ENCODE peak calls at places on chromosomes 2 and 18, in ten cellular contexts. J is OCI-LY7, R is IMR-90, U is ovary, X is heart left ventricle, D is Calu3, Q is GM20000, I is left ventricle myocardium inferior, S is endodermal cell, A is astrocyte of the spinal cord. B is an unnamed sample.

GRCh38 chr2:53302455-53302854 is 465.1 kb upstream of the CHAC2 start:
- DNase-seq in J (no peak), R (no peak), X (no peak), S (no peak), D (no peak), I (no peak), A (no peak), U (no peak), Q (no peak), B (no peak)

GRCh38 chr2:166373951-166374350 is 1.8 kb downstream of the SCN9A start:
- DNase-seq in R (peak), D (peak), J (no peak), A (peak), X (no peak), U (no peak), I (no peak), Q (no peak), S (no peak), B (no peak)

GRCh38 chr2:150008901-150009300 is 421.3 kb upstream of the MMADHC start:
- DNase-seq in U (no peak), A (no peak), J (no peak), D (no peak), R (no peak), X (no peak), S (no peak), Q (no peak), I (no peak), B (no peak)

GRCh38 chr18:49560277-49561126 is 1.4 kb upstream of the LIPG start:
- DNase-seq in I (no peak), A (no peak), R (no peak), D (peak), Q (no peak), J (no peak), S (peak), X (no peak), U (no peak), B (no peak)

GRCh38 chr2:242030858-242031257 is 161.3 kb downstream of the RTP5 start:
- DNase-seq in U (no peak), J (no peak), D (no peak), Q (no peak), I (no peak), X (no peak), R (no peak), S (no peak), A (no peak), B (no peak)

GRCh38 chr2:233400961-233401360 is 46.7 kb downstream of the DGKD start:
- DNase-seq in R (no peak), I (no peak), S (no peak), A (no peak), J (no peak), Q (no peak), X (no peak), U (no peak), D (no peak), B (no peak)

GRCh38 chr2:32289165-32290054 is 11.7 kb downstream of the YIPF4 start:
- DNase-seq in X (no peak), R (peak), U (no peak), D (peak), S (no peak), Q (no peak), I (no peak), J (no peak), A (peak), B (no peak)

GRCh38 chr18:26335139-26335933 is 109.1 kb downstream of the TAF4B start:
- DNase-seq in I (no peak), X (no peak), R (no peak), S (no peak), Q (no peak), J (no peak), A (peak), D (no peak), U (no peak), B (no peak)

GRCh38 chr2:88857274-88857741 is 165.8 kb downstream of the RPIA start:
- DNase-seq in U (no peak), I (no peak), J (peak), A (no peak), X (no peak), Q (no peak), D (no peak), R (no peak), S (no peak), B (no peak)

GRCh38 chr2:206259615-206260426 is 14.6 kb upstream of the ZDBF2 start:
- DNase-seq in Q (no peak), I (no peak), S (no peak), D (no peak), R (no peak), U (no peak), J (no peak), A (no peak), X (no peak), B (no peak)

GRCh38 chr2:29011650-29012060 is 30.6 kb downstream of the TOGARAM2 start:
- DNase-seq in D (no peak), J (no peak), Q (no peak), A (peak), I (peak), X (peak), U (no peak), S (peak), R (no peak), B (no peak)

GRCh38 chr2:206083602-206084467 is 2.1 kb downstream of the INO80D start:
- DNase-seq in Q (peak), J (peak), D (peak), U (no peak), R (no peak), A (peak), X (no peak), S (peak), I (no peak), B (peak)

GRCh38 chr2:101474752-101475384 is at the start of gene RFX8:
- DNase-seq in R (peak), J (no peak), D (no peak), Q (peak), U (no peak), A (peak), X (no peak), I (no peak), S (peak), B (peak)

GRCh38 chr2:20089715-20090464 is 38.5 kb upstream of the LAPTM4A start:
- DNase-seq in S (no peak), I (no peak), X (no peak), R (no peak), U (no peak), J (no peak), D (no peak), A (no peak), Q (no peak), B (no peak)

GRCh38 chr2:217090024-217090473 is 230.2 kb upstream of the TNP1 start:
- DNase-seq in Q (peak), D (no peak), U (no peak), I (no peak), R (peak), A (peak), J (peak), X (no peak), S (no peak), B (peak)

GRCh38 chr2:227853204-227853629 is 18.2 kb upstream of the DAW1 start:
- DNase-seq in A (peak), Q (no peak), J (no peak), R (peak), D (no peak), I (no peak), S (no peak), X (no peak), U (no peak), B (no peak)

GRCh38 chr2:37897511-37897910 is 27.6 kb upstream of the RMDN2 start:
- DNase-seq in I (no peak), D (no peak), S (no peak), J (no peak), R (no peak), U (no peak), Q (no peak), X (no peak), A (no peak), B (no peak)

GRCh38 chr2:50878256-50878655 is 153.7 kb downstream of the NRXN1 start:
- DNase-seq in D (no peak), X (no peak), I (no peak), S (no peak), R (no peak), U (no peak), J (peak), A (no peak), Q (no peak), B (no peak)

GRCh38 chr2:47269316-47270232 is 114.5 kb upstream of the STPG4 start:
- DNase-seq in X (peak), U (peak), A (peak), Q (no peak), J (no peak), R (peak), S (no peak), D (peak), I (peak), B (no peak)

GRCh38 chr2:234098675-234099195 is 48.2 kb downstream of the SPP2 start:
- DNase-seq in Q (no peak), J (peak), U (no peak), A (no peak), S (no peak), D (no peak), X (no peak), R (no peak), I (no peak), B (no peak)

GRCh38 chr2:180938419-180938818 is 42.0 kb upstream of the UBE2E3 start:
- DNase-seq in J (no peak), I (no peak), U (no peak), S (no peak), R (peak), Q (no peak), X (no peak), A (peak), D (no peak), B (no peak)

GRCh38 chr18:55641501-55641900 is 53.5 kb upstream of the TCF4 start:
- DNase-seq in A (no peak), R (peak), I (no peak), Q (no peak), J (no peak), U (no peak), X (no peak), S (no peak), D (no peak), B (no peak)

GRCh38 chr2:109726666-109727270 is 67.3 kb upstream of the RGPD5 start:
- DNase-seq in J (no peak), I (no peak), X (no peak), A (no peak), R (no peak), S (no peak), D (peak), U (no peak), Q (no peak), B (no peak)

GRCh38 chr2:117977696-117978095 is 36.2 kb downstream of the CCDC93 start:
- DNase-seq in Q (no peak), J (no peak), A (no peak), U (no peak), R (peak), D (no peak), X (no peak), I (no peak), S (no peak), B (no peak)

GRCh38 chr2:102540882-102541281 is 67.9 kb downstream of the SLC9A4 start:
- DNase-seq in X (no peak), R (no peak), A (no peak), J (no peak), S (no peak), I (no peak), D (peak), U (no peak), Q (no peak), B (no peak)

GRCh38 chr2:214361116-214361515 is 49.7 kb upstream of the VWC2L start:
- DNase-seq in Q (no peak), U (no peak), R (no peak), D (no peak), I (no peak), X (no peak), J (no peak), A (no peak), S (no peak), B (no peak)

GRCh38 chr18:159037-159652 is 788 bp downstream of the USP14 start:
- DNase-seq in X (no peak), S (peak), J (peak), Q (peak), R (peak), A (no peak), D (no peak), I (no peak), U (no peak), B (peak)

GRCh38 chr2:177332041-177332991 is 60.3 kb upstream of the AGPS start:
- DNase-seq in I (peak), U (peak), S (peak), X (peak), J (peak), D (peak), R (peak), Q (peak), A (peak), B (peak)

GRCh38 chr2:144592500-144593256 is 72.8 kb upstream of the ZEB2 start:
- DNase-seq in R (no peak), I (no peak), S (no peak), J (no peak), D (no peak), X (no peak), A (no peak), Q (no peak), U (no peak), B (no peak)

GRCh38 chr18:50038448-50038847 is 156.5 kb downstream of the MYO5B start:
- DNase-seq in A (peak), Q (no peak), X (no peak), S (no peak), D (no peak), R (no peak), U (no peak), J (no peak), I (no peak), B (no peak)

GRCh38 chr2:118169359-118170005 is 81.2 kb downstream of the INSIG2 start:
- DNase-seq in A (no peak), X (peak), D (peak), R (no peak), I (peak), U (no peak), S (peak), J (no peak), Q (no peak), B (no peak)

GRCh38 chr18:3594760-3595241 is 144.8 kb downstream of the TGIF1 start:
- DNase-seq in U (peak), D (no peak), J (peak), A (peak), S (peak), X (no peak), I (peak), R (peak), Q (no peak), B (no peak)

GRCh38 chr18:32735781-32736180 is 37.0 kb downstream of the KLHL14 start:
- DNase-seq in A (peak), R (peak), S (no peak), U (no peak), Q (no peak), J (no peak), X (no peak), I (no peak), D (peak), B (no peak)

GRCh38 chr2:57890993-57891688 is 155.5 kb upstream of the VRK2 start:
- DNase-seq in I (no peak), U (no peak), D (no peak), R (peak), X (no peak), Q (no peak), S (no peak), J (no peak), A (no peak), B (no peak)

GRCh38 chr2:217467331-217467730 is 535.5 kb downstream of the TNS1 start:
- DNase-seq in J (no peak), U (peak), A (no peak), Q (no peak), I (no peak), X (no peak), S (no peak), D (no peak), R (peak), B (no peak)

GRCh38 chr2:202046577-202046976 is 12.9 kb downstream of the FZD7 start:
- DNase-seq in X (no peak), A (no peak), I (no peak), Q (no peak), U (no peak), R (no peak), D (no peak), S (no peak), J (no peak), B (no peak)

GRCh38 chr2:2716771-2717170 is 385.7 kb upstream of the MYT1L start:
- DNase-seq in S (no peak), A (no peak), D (no peak), Q (no peak), R (no peak), U (no peak), I (no peak), J (no peak), X (no peak), B (no peak)

DNA sequence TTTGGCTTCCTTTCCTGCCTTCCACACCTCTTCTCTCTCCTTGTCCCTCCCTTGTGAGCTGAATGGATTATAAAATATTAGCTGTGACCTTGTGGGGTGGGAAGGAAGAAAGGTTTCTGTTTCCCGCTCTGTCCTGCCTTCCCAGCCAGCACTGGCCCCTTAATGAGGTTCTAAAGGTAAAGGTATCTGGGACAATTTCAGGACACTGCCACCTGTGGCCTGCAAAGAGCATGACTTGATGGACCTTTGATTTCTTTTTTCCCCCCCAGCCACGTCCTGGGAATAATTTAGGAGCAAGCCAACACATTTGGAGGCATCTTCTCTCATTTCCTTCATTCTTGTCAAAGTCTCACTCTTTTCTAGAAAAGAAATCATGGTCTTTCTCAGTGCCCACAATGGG is 246.7 kb upstream of the EPAS1 start:
- DNase-seq in R (no peak), S (peak), X (no peak), I (no peak), A (no peak), J (no peak), D (no peak), U (no peak), Q (no peak), B (no peak)
- TF ChIP-seq CTCF in R (no peak), S (peak), X (no peak), I (no peak), A (no peak), J (no peak), D (no peak), U (no peak), Q (no peak), B (no peak)

GRCh38 chr2:120949027-120949956 is 213.6 kb downstream of the GLI2 start:
- DNase-seq in S (peak), D (peak), Q (no peak), I (no peak), U (no peak), X (no peak), J (peak), A (no peak), R (no peak), B (no peak)
- TF ChIP-seq CTCF in S (peak), D (peak), Q (no peak), I (peak), U (no peak), X (peak), J (peak), A (peak), R (peak), B (no peak)

GRCh38 chr2:11022064-11022463 is 110.3 kb downstream of the KCNF1 start:
- DNase-seq in X (no peak), R (no peak), J (no peak), S (peak), D (no peak), I (no peak), U (no peak), A (no peak), Q (no peak), B (no peak)
- TF ChIP-seq CTCF in X (no peak), R (no peak), J (peak), S (peak), D (no peak), I (no peak), U (no peak), A (no peak), Q (no peak), B (no peak)

DNA sequence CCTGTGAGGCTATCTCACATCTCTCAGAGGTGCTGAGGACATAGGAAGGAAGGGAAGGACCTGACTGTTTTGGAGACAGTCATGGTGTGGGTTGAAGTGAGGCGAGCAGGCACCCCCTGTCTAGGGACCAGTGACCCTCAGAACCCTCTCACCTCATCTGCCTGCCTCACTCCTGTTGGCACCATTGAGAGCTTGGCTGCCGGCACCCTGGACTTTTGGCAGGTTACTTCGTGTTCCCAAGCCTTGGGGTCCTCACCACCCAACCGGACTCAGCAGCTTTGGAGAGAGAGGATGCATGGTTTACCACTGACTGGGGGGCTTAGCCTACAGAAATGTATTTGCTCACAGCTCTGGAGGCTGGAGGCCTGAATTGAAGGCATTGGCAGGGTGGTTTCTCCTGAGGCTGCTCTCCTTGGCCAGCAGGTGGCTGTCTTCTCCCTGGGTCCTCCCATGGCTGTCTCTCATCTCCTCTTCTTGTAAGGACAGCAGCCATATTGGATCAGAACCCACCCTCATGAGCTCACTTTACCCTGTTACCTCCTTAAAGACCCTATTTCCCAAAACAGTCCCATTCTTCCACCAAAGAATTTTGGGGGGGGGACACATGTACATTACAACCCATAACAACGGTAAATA is 142.0 kb downstream of the TSN start:
- DNase-seq in D (peak), J (peak), Q (peak), A (no peak), R (peak), S (peak), U (no peak), I (no peak), X (no peak), B (peak)
- TF ChIP-seq CTCF in D (peak), J (peak), Q (no peak), A (peak), R (peak), S (peak), U (no peak), I (peak), X (no peak), B (peak)

DNA sequence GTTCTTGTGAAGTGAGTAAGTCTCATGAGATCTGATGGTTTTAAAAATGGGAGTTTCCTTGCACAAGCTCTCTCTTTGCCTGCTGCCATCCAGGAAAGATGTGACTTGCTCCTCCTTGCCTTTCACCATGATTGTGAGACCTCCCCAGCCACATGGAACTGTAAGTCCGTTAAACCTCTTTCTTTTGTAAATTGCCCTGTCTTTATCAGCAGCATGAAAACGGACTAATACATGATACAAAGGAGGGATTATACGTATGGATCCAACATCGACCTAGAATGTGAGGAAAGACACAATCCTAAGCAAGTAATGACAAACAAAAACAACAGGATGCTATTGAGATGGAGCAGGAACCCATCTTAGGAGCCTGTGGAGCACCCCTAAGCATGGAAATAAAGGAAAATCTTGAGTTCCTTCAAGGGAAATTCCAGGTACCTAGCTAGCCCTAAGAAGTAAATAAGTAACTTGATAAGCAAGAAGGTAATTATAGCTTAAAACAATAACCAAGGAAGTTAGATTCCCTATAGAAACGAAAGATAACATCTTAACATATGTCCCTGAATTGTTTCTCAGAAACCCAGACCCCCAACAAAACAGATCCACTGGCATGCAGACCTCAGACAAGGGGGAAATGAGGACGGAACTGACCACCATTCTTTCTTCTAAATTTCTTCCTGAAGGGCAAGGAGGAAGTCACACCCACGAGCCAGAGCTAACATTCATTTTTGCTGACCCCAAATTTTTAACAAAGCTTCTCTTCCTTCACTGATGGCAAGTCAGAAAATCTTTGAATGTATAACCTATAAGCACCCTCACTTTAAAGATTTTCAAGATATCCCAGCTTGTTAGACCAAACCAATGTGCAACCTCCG is 1.4 kb upstream of the TNFRSF11A start:
- DNase-seq in U (no peak), D (no peak), I (no peak), Q (no peak), S (no peak), A (no peak), R (no peak), J (no peak), X (no peak), B (no peak)
- TF ChIP-seq CTCF in U (no peak), D (no peak), I (no peak), Q (no peak), S (no peak), A (no peak), R (no peak), J (no peak), X (no peak), B (no peak)

B was measured in GM13976.